ENCODE peak calls at places on chromosomes 2 and 18, in seven cellular contexts. One of them, this sample, is unnamed.

GRCh38 chr2:218152172-218152571 is 14.6 kb downstream of the CXCR1 start:
- DNase-seq in stimulated activated CD4-positive, alpha-beta T cell treated with anti-CD3 and anti-CD28 coated beads, Interleukin-4, amount 100 ng/mL, for 4 hours: no peak
- DNase-seq in skeletal muscle cell: no peak
- DNase-seq in EL: no peak
- DNase-seq in right atrium auricular region: no peak
- DNase-seq in LoVo: no peak
- DNase-seq in anterior cingulate cortex: no peak
- DNase-seq in this sample: no peak

GRCh38 chr2:200944467-200945394 is 18.7 kb downstream of the ORC2 start:
- DNase-seq in anterior cingulate cortex: no peak
- DNase-seq in skeletal muscle cell: peak
- DNase-seq in right atrium auricular region: no peak
- DNase-seq in stimulated activated CD4-positive, alpha-beta T cell treated with anti-CD3 and anti-CD28 coated beads, Interleukin-4, amount 100 ng/mL, for 4 hours: peak
- DNase-seq in EL: peak
- DNase-seq in LoVo: peak
- DNase-seq in this sample: no peak

GRCh38 chr2:240954436-240955305 is 43.7 kb upstream of the SNED1 start:
- DNase-seq in EL: no peak
- DNase-seq in right atrium auricular region: peak
- DNase-seq in anterior cingulate cortex: no peak
- DNase-seq in LoVo: no peak
- DNase-seq in stimulated activated CD4-positive, alpha-beta T cell treated with anti-CD3 and anti-CD28 coated beads, Interleukin-4, amount 100 ng/mL, for 4 hours: no peak
- DNase-seq in skeletal muscle cell: no peak
- DNase-seq in this sample: no peak

GRCh38 chr2:10924859-10925258 is 13.1 kb downstream of the KCNF1 start:
- DNase-seq in right atrium auricular region: no peak
- DNase-seq in EL: no peak
- DNase-seq in anterior cingulate cortex: no peak
- DNase-seq in stimulated activated CD4-positive, alpha-beta T cell treated with anti-CD3 and anti-CD28 coated beads, Interleukin-4, amount 100 ng/mL, for 4 hours: no peak
- DNase-seq in LoVo: no peak
- DNase-seq in skeletal muscle cell: no peak
- DNase-seq in this sample: no peak

GRCh38 chr2:47246646-47247045 is 91.5 kb upstream of the STPG4 start:
- DNase-seq in EL: no peak
- DNase-seq in stimulated activated CD4-positive, alpha-beta T cell treated with anti-CD3 and anti-CD28 coated beads, Interleukin-4, amount 100 ng/mL, for 4 hours: no peak
- DNase-seq in right atrium auricular region: no peak
- DNase-seq in skeletal muscle cell: no peak
- DNase-seq in LoVo: no peak
- DNase-seq in anterior cingulate cortex: no peak
- DNase-seq in this sample: no peak

GRCh38 chr18:61502472-61502871 is 169.2 kb downstream of the CDH20 start:
- DNase-seq in anterior cingulate cortex: peak
- DNase-seq in skeletal muscle cell: peak
- DNase-seq in stimulated activated CD4-positive, alpha-beta T cell treated with anti-CD3 and anti-CD28 coated beads, Interleukin-4, amount 100 ng/mL, for 4 hours: no peak
- DNase-seq in EL: peak
- DNase-seq in LoVo: peak
- DNase-seq in right atrium auricular region: no peak
- DNase-seq in this sample: no peak

GRCh38 chr2:47049502-47049901 is 105.6 kb downstream of the STPG4 start:
- DNase-seq in LoVo: no peak
- DNase-seq in EL: no peak
- DNase-seq in right atrium auricular region: no peak
- DNase-seq in anterior cingulate cortex: no peak
- DNase-seq in skeletal muscle cell: no peak
- DNase-seq in stimulated activated CD4-positive, alpha-beta T cell treated with anti-CD3 and anti-CD28 coated beads, Interleukin-4, amount 100 ng/mL, for 4 hours: no peak
- DNase-seq in this sample: no peak

GRCh38 chr18:3596324-3597158 is 146.6 kb downstream of the TGIF1 start:
- DNase-seq in anterior cingulate cortex: no peak
- DNase-seq in stimulated activated CD4-positive, alpha-beta T cell treated with anti-CD3 and anti-CD28 coated beads, Interleukin-4, amount 100 ng/mL, for 4 hours: no peak
- DNase-seq in LoVo: no peak
- DNase-seq in EL: no peak
- DNase-seq in skeletal muscle cell: no peak
- DNase-seq in right atrium auricular region: peak
- DNase-seq in this sample: no peak

GRCh38 chr2:196284033-196284844 is 112.9 kb upstream of the STK17B start:
- DNase-seq in stimulated activated CD4-positive, alpha-beta T cell treated with anti-CD3 and anti-CD28 coated beads, Interleukin-4, amount 100 ng/mL, for 4 hours: no peak
- DNase-seq in anterior cingulate cortex: no peak
- DNase-seq in EL: no peak
- DNase-seq in skeletal muscle cell: no peak
- DNase-seq in right atrium auricular region: no peak
- DNase-seq in LoVo: no peak
- DNase-seq in this sample: no peak

GRCh38 chr18:58754544-58755068 is 83.3 kb downstream of the MALT1 start:
- DNase-seq in stimulated activated CD4-positive, alpha-beta T cell treated with anti-CD3 and anti-CD28 coated beads, Interleukin-4, amount 100 ng/mL, for 4 hours: no peak
- DNase-seq in right atrium auricular region: peak
- DNase-seq in EL: no peak
- DNase-seq in anterior cingulate cortex: peak
- DNase-seq in LoVo: no peak
- DNase-seq in skeletal muscle cell: no peak
- DNase-seq in this sample: no peak

GRCh38 chr18:42447688-42448087 is 492.7 kb downstream of the PIK3C3 start:
- DNase-seq in anterior cingulate cortex: no peak
- DNase-seq in skeletal muscle cell: no peak
- DNase-seq in LoVo: no peak
- DNase-seq in EL: no peak
- DNase-seq in right atrium auricular region: no peak
- DNase-seq in stimulated activated CD4-positive, alpha-beta T cell treated with anti-CD3 and anti-CD28 coated beads, Interleukin-4, amount 100 ng/mL, for 4 hours: no peak
- DNase-seq in this sample: no peak

GRCh38 chr2:85326406-85326945 is 1.3 kb downstream of the TGOLN2 start:
- DNase-seq in LoVo: no peak
- DNase-seq in anterior cingulate cortex: no peak
- DNase-seq in stimulated activated CD4-positive, alpha-beta T cell treated with anti-CD3 and anti-CD28 coated beads, Interleukin-4, amount 100 ng/mL, for 4 hours: no peak
- DNase-seq in skeletal muscle cell: no peak
- DNase-seq in EL: peak
- DNase-seq in right atrium auricular region: no peak
- DNase-seq in this sample: no peak

GRCh38 chr2:157789933-157790511 is 86.1 kb downstream of the ACVR1 start:
- DNase-seq in stimulated activated CD4-positive, alpha-beta T cell treated with anti-CD3 and anti-CD28 coated beads, Interleukin-4, amount 100 ng/mL, for 4 hours: no peak
- DNase-seq in right atrium auricular region: peak
- DNase-seq in LoVo: no peak
- DNase-seq in anterior cingulate cortex: no peak
- DNase-seq in EL: no peak
- DNase-seq in skeletal muscle cell: peak
- DNase-seq in this sample: no peak

GRCh38 chr2:73089270-73090030 is 17.9 kb upstream of the SFXN5 start:
- DNase-seq in anterior cingulate cortex: no peak
- DNase-seq in stimulated activated CD4-positive, alpha-beta T cell treated with anti-CD3 and anti-CD28 coated beads, Interleukin-4, amount 100 ng/mL, for 4 hours: no peak
- DNase-seq in EL: peak
- DNase-seq in right atrium auricular region: peak
- DNase-seq in skeletal muscle cell: peak
- DNase-seq in LoVo: no peak
- DNase-seq in this sample: no peak

GRCh38 chr18:40534748-40535147 is 1420.3 kb upstream of the PIK3C3 start:
- DNase-seq in EL: no peak
- DNase-seq in right atrium auricular region: no peak
- DNase-seq in anterior cingulate cortex: no peak
- DNase-seq in LoVo: no peak
- DNase-seq in skeletal muscle cell: peak
- DNase-seq in stimulated activated CD4-positive, alpha-beta T cell treated with anti-CD3 and anti-CD28 coated beads, Interleukin-4, amount 100 ng/mL, for 4 hours: no peak
- DNase-seq in this sample: no peak

GRCh38 chr2:124261456-124261855 is 236.4 kb downstream of the CNTNAP5 start:
- DNase-seq in right atrium auricular region: no peak
- DNase-seq in EL: no peak
- DNase-seq in stimulated activated CD4-positive, alpha-beta T cell treated with anti-CD3 and anti-CD28 coated beads, Interleukin-4, amount 100 ng/mL, for 4 hours: no peak
- DNase-seq in anterior cingulate cortex: no peak
- DNase-seq in skeletal muscle cell: no peak
- DNase-seq in LoVo: no peak
- DNase-seq in this sample: no peak

GRCh38 chr2:195489101-195489500 is 167.9 kb upstream of the SLC39A10 start:
- DNase-seq in right atrium auricular region: no peak
- DNase-seq in stimulated activated CD4-positive, alpha-beta T cell treated with anti-CD3 and anti-CD28 coated beads, Interleukin-4, amount 100 ng/mL, for 4 hours: no peak
- DNase-seq in LoVo: no peak
- DNase-seq in skeletal muscle cell: peak
- DNase-seq in EL: no peak
- DNase-seq in anterior cingulate cortex: no peak
- DNase-seq in this sample: no peak

GRCh38 chr2:120104002-120104467 is 91.2 kb downstream of the EPB41L5 start:
- DNase-seq in right atrium auricular region: no peak
- DNase-seq in skeletal muscle cell: peak
- DNase-seq in anterior cingulate cortex: no peak
- DNase-seq in stimulated activated CD4-positive, alpha-beta T cell treated with anti-CD3 and anti-CD28 coated beads, Interleukin-4, amount 100 ng/mL, for 4 hours: no peak
- DNase-seq in EL: peak
- DNase-seq in LoVo: no peak
- DNase-seq in this sample: no peak

GRCh38 chr2:165825041-165825440 is 31.0 kb upstream of the GALNT3 start:
- DNase-seq in anterior cingulate cortex: no peak
- DNase-seq in LoVo: no peak
- DNase-seq in stimulated activated CD4-positive, alpha-beta T cell treated with anti-CD3 and anti-CD28 coated beads, Interleukin-4, amount 100 ng/mL, for 4 hours: no peak
- DNase-seq in EL: peak
- DNase-seq in right atrium auricular region: no peak
- DNase-seq in skeletal muscle cell: no peak
- DNase-seq in this sample: no peak

GRCh38 chr2:58981237-58981636 is 740.1 kb upstream of the FANCL start:
- DNase-seq in right atrium auricular region: no peak
- DNase-seq in LoVo: no peak
- DNase-seq in skeletal muscle cell: no peak
- DNase-seq in stimulated activated CD4-positive, alpha-beta T cell treated with anti-CD3 and anti-CD28 coated beads, Interleukin-4, amount 100 ng/mL, for 4 hours: no peak
- DNase-seq in EL: no peak
- DNase-seq in anterior cingulate cortex: no peak
- DNase-seq in this sample: no peak

This sample was measured in esophagus muscularis mucosa.